ENCODE peak calls at places on chromosome 4, in five cellular contexts. H, W, T, U and K are unnamed samples.

GRCh38 chr4:40621592-40622512 is 7.8 kb downstream of the RBM47 start:
- DNase-seq in H (peak; percentile 52), W (peak; percentile 86), T (peak; percentile 88), U (peak; percentile 100), K (peak; percentile 91)

GRCh38 chr4:185190001-185190856 is 13.6 kb downstream of the CFAP97 start:
- DNase-seq in H (no peak), W (no peak), T (no peak), U (no peak), K (no peak)

GRCh38 chr4:103915224-103915869 is 195.6 kb upstream of the TACR3 start:
- DNase-seq in H (no peak), W (no peak), T (no peak), U (no peak), K (no peak)

GRCh38 chr4:183444953-183445543 is 612 bp downstream of the CDKN2AIP start:
- DNase-seq in H (peak; percentile 19), W (peak; percentile 27), T (peak; percentile 72), U (no peak), K (peak; percentile 60)

GRCh38 chr4:160129439-160129838 is 1026.6 kb downstream of the RAPGEF2 start:
- DNase-seq in H (no peak), W (no peak), T (no peak), U (peak; percentile 60), K (no peak)

GRCh38 chr4:183096276-183096965 is 2.6 kb upstream of the WWC2 start:
- DNase-seq in H (no peak), W (no peak), T (no peak), U (no peak), K (no peak)

GRCh38 chr4:123748806-123749205 is 352.2 kb downstream of the SPRY1 start:
- DNase-seq in H (no peak), W (no peak), T (no peak), U (no peak), K (no peak)

GRCh38 chr4:25050370-25051098 is 19.8 kb upstream of the LGI2 start:
- DNase-seq in H (no peak), W (no peak), T (no peak), U (no peak), K (no peak)

GRCh38 chr4:176498857-176499256 is 179.1 kb downstream of the SPCS3 start:
- DNase-seq in H (no peak), W (no peak), T (no peak), U (peak; percentile 27), K (no peak)

GRCh38 chr4:176500894-176501293 is 181.1 kb downstream of the SPCS3 start:
- DNase-seq in H (no peak), W (no peak), T (no peak), U (no peak), K (no peak)

GRCh38 chr4:176499518-176499917 is 179.8 kb downstream of the SPCS3 start:
- DNase-seq in H (no peak), W (no peak), T (no peak), U (peak; percentile 53), K (no peak)
- H3K4me3 ChIP-seq in H (peak overlapping the region; percentile 11), W (no peak overlapping the region), T (no peak overlapping the region), U (no peak overlapping the region), K (no peak overlapping the region)

GRCh38 chr4:7904108-7904516 is 35.5 kb downstream of the AFAP1 start:
- DNase-seq in H (no peak), W (no peak), T (no peak), U (peak; percentile 96), K (no peak)

GRCh38 chr4:7902101-7902553 is 37.5 kb downstream of the AFAP1 start:
- DNase-seq in H (no peak), W (no peak), T (no peak), U (no peak), K (no peak)

GRCh38 chr4:7904942-7905341 is 34.7 kb downstream of the AFAP1 start:
- DNase-seq in H (no peak), W (no peak), T (no peak), U (peak; percentile 85), K (no peak)

GRCh38 chr4:7902826-7903225 is 36.8 kb downstream of the AFAP1 start:
- DNase-seq in H (no peak), W (no peak), T (no peak), U (peak; percentile 49), K (no peak)

GRCh38 chr4:7903686-7904085 is 36.0 kb downstream of the AFAP1 start:
- DNase-seq in H (no peak), W (no peak), T (no peak), U (peak; percentile 63), K (peak; percentile 26)
- TF ChIP-seq CTCF in H (no peak), W (no peak), T (no peak), U (no peak), K (no peak)

GRCh38 chr4:2898001-2898400 is 54.4 kb downstream of the ADD1 start:
- DNase-seq in H (no peak), W (no peak), T (no peak), U (no peak), K (no peak)
- H3K27ac ChIP-seq in H (no peak overlapping the region), W (no peak overlapping the region), T (no peak overlapping the region), U (no peak overlapping the region), K (no peak overlapping the region)

GRCh38 chr4:113026556-113026955 is 22.9 kb upstream of the ANK2 start:
- DNase-seq in H (no peak), W (no peak), T (no peak), U (peak; percentile 57), K (no peak)
- H3K4me3 ChIP-seq in H (no peak overlapping the region), W (no peak overlapping the region), T (no peak overlapping the region), U (peak overlapping the region; percentile 13), K (no peak overlapping the region)

DNA sequence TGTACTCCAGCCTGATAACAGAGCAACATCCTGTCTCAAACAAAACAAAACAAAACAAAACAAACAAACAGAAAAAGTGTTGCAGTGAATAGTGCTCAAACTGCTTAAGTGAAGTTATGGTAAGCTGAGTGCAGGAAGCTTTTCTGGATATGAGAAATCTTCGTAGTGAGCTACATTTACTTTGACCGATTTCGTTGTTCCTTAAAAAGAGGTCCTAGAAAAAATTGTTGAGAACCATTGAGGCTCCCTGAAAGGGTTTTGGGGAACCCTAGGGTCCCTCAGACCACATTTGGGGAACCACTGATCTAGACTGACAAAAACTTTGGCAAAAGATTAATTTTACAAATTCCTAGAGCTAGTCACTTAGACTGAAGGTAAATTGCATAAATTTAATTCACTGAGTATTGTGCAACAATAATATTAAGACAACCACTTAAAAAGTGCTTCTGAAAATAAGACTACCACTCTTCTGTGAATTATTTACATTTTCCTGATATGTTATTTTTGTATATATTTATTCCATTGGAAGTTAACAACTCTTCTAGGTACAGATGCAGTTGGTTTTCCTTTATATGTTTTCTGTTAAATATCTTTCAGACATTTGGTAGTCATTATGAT is 149.6 kb downstream of the FHIP1A start:
- DNase-seq in H (no peak), W (no peak), T (no peak), U (no peak), K (no peak)
- TF ChIP-seq CTCF in H (no peak), W (no peak), T (no peak), U (no peak), K (no peak)

DNA sequence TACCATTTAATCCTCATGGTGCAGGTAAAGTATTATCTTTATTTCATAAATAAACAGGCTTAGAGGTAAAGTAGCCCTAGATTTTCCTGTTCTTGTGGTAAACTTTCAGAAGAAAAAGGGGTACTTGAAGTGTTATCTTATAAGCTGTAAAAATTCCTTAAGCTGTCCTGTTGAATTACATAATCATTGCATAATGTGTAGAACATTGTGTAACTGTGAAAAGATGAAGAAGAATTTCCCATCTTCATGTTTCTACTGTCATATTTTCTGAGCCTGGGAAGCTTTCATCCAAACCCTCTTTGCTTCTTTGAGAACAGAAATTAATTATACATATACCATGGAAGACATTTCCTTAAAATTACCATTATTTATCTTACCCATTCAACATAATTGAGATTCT is 90.5 kb downstream of the ELOVL6 start:
- DNase-seq in H (no peak), W (no peak), T (no peak), U (no peak), K (no peak)
- H3K27ac ChIP-seq in H (peak overlapping the region; percentile 71), W (no peak overlapping the region), T (no peak overlapping the region), U (no peak overlapping the region), K (no peak overlapping the region)

GRCh38 chr4:139560396-139561084 is 4.5 kb upstream of the SETD7 start:
- DNase-seq in H (no peak), W (no peak), T (no peak), U (no peak), K (no peak)
- H3K4me3 ChIP-seq in H (no peak overlapping the region), W (no peak overlapping the region), T (no peak overlapping the region), U (no peak overlapping the region), K (no peak overlapping the region)